ENCODE peak calls at places on chromosomes 1 and 21, in ten cellular contexts. E is suprapubic skin, M is body of pancreas, V is tibial nerve, H is heart left ventricle, W is uterus, X is HCT116, Q is IMR-90, S is A549, O is ovary. K is an unnamed sample.

GRCh38 chr1:40475268-40475667 is 1.8 kb upstream of the ZFP69 start:
- DNase-seq in X (no peak), E (no peak), M (no peak), W (no peak), V (no peak), H (no peak), Q (no peak), O (no peak), S (no peak), K (no peak)

GRCh38 chr21:44253832-44254700 is 7.6 kb downstream of the DNMT3L start:
- DNase-seq in W (peak; percentile 3), H (peak; percentile 51), M (no peak), O (peak; percentile 14), S (no peak), E (peak; percentile 71), V (no peak), X (no peak), Q (no peak), K (peak; percentile 57)

GRCh38 chr1:147849097-147849873 is 53.3 kb upstream of the GJA8 start:
- DNase-seq in V (no peak), W (no peak), E (no peak), S (no peak), O (no peak), H (no peak), X (no peak), Q (peak; percentile 30), M (no peak), K (no peak)

GRCh38 chr1:2392071-2392442 is 416 bp downstream of the RER1 start:
- DNase-seq in H (no peak), Q (no peak), X (no peak), W (no peak), M (no peak), O (no peak), V (no peak), E (no peak), S (no peak), K (no peak)

GRCh38 chr1:238895911-238896310 is 490.5 kb upstream of the CHRM3 start:
- DNase-seq in E (no peak), W (no peak), Q (no peak), X (no peak), S (no peak), V (no peak), O (no peak), H (no peak), M (no peak), K (no peak)

GRCh38 chr1:230236301-230236700 is 169.3 kb downstream of the GALNT2 start:
- DNase-seq in V (no peak), M (no peak), S (no peak), O (no peak), H (no peak), X (no peak), E (no peak), W (no peak), Q (no peak), K (no peak)

GRCh38 chr1:229342902-229343587 is at the start of gene CCSAP:
- DNase-seq in S (peak; percentile 44), H (peak; percentile 81), X (no peak), Q (peak; percentile 38), W (peak; percentile 26), E (no peak), O (peak; percentile 51), M (peak; percentile 56), V (peak; percentile 23), K (peak; percentile 90)

GRCh38 chr1:106912146-106912545 is 144.3 kb upstream of the PRMT6 start:
- DNase-seq in Q (no peak), E (no peak), W (no peak), M (no peak), O (no peak), S (no peak), X (no peak), V (no peak), H (no peak), K (no peak)

GRCh38 chr1:246681822-246682221 is 42.4 kb upstream of the SCCPDH start:
- DNase-seq in H (peak; percentile 79), X (no peak), S (no peak), E (no peak), W (no peak), Q (no peak), M (no peak), V (no peak), O (no peak), K (no peak)

GRCh38 chr1:97603218-97603617 is 317.6 kb downstream of the DPYD start:
- DNase-seq in X (no peak), V (no peak), M (no peak), Q (no peak), O (no peak), H (no peak), S (no peak), E (no peak), W (no peak), K (no peak)

GRCh38 chr1:18072066-18072465 is 35.5 kb upstream of the IGSF21 start:
- DNase-seq in W (no peak), X (no peak), H (no peak), E (no peak), Q (no peak), V (no peak), S (no peak), O (no peak), M (no peak), K (no peak)

GRCh38 chr1:53550201-53550741 is 91.1 kb downstream of the DMRTB1 start:
- DNase-seq in O (peak; percentile 6), M (peak; percentile 5), H (peak; percentile 12), V (peak; percentile 32), E (peak; percentile 37), X (no peak), Q (peak; percentile 51), W (peak; percentile 34), S (no peak), K (no peak)

GRCh38 chr1:226708342-226708780 is 30.7 kb downstream of the ITPKB start:
- DNase-seq in X (no peak), Q (peak; percentile 92), O (peak; percentile 31), S (no peak), M (no peak), W (peak; percentile 72), V (peak; percentile 61), E (no peak), H (no peak), K (no peak)

GRCh38 chr21:45408811-45409261 is 3.9 kb downstream of the COL18A1 start:
- DNase-seq in V (no peak), O (peak; percentile 33), Q (no peak), H (peak; percentile 62), E (no peak), X (no peak), S (no peak), M (no peak), W (no peak), K (no peak)

GRCh38 chr1:31934706-31935629 is 3.2 kb downstream of the PTP4A2 start:
- DNase-seq in H (no peak), V (no peak), Q (peak; percentile 70), X (no peak), W (no peak), M (no peak), O (no peak), E (no peak), S (peak; percentile 40), K (peak; percentile 72)
- H3K4me3 ChIP-seq in H (peak overlapping the region; percentile 74), V (no peak overlapping the region), Q (peak overlapping the region; percentile 2), X (peak overlapping the region; percentile 92), W (no peak overlapping the region), M (no peak overlapping the region), O (peak overlapping the region; percentile 10), E (peak overlapping the region; percentile 82), S (peak overlapping the region; percentile 83), K (no peak overlapping the region)

DNA sequence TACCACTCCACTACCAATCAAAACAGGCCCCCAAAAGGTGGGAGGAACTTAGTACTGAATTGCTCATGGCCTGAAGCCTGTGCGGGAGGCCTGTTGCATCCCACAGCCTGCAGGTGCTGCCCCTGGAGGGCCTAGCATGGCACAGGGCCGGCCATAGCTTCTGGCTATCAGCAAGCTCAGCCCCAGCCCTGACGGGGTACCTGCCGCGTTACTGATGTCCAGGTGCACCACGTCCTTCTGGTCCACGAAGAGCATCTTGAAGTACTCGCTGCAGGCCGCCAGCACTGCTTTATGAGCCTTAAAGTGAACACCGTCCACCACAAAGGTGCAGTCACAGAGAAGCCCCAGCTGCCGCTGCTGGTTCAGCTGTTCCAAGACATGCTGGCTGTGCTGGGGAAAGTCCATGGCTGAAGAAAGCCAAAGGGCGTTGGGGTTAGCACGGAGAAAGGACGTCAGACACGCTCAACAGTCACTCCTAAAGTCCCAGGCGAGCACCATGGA is 27.8 kb downstream of the ZBTB17 start:
- DNase-seq in H (no peak), Q (no peak), W (no peak), E (no peak), O (peak; percentile 37), M (no peak), X (no peak), S (no peak), V (no peak), K (peak; percentile 84)
- TF ChIP-seq CTCF in H (no peak), Q (no peak), W (no peak), E (no peak), O (no peak), M (no peak), X (no peak), S (no peak), V (no peak), K (no peak)

GRCh38 chr1:248837794-248838356 is at the start of gene ZNF672:
- DNase-seq in H (peak; percentile 99), W (peak; percentile 99), S (peak; percentile 97), E (peak; percentile 99), M (peak; percentile 99), X (peak; percentile 92), O (peak; percentile 99), V (peak; percentile 95), Q (peak; percentile 97), K (peak; percentile 98)
- TF ChIP-seq POLR2A in H (peak; percentile 57), W (peak; percentile 81), S (peak; percentile 87), E (peak; percentile 67), M (peak; percentile 96), X (peak; percentile 95), O (peak; percentile 90), V (no peak), Q (no peak), K (no peak)

GRCh38 chr1:8706995-8707396 is 110.4 kb downstream of the RERE start:
- DNase-seq in E (no peak), O (no peak), Q (peak; percentile 32), V (no peak), M (no peak), W (no peak), X (no peak), H (no peak), S (peak; percentile 30), K (no peak)
- H3K4me3 ChIP-seq in E (no peak overlapping the region), O (no peak overlapping the region), Q (no peak overlapping the region), V (no peak overlapping the region), M (no peak overlapping the region), W (no peak overlapping the region), X (no peak overlapping the region), H (no peak overlapping the region), S (no peak overlapping the region), K (no peak overlapping the region)

DNA sequence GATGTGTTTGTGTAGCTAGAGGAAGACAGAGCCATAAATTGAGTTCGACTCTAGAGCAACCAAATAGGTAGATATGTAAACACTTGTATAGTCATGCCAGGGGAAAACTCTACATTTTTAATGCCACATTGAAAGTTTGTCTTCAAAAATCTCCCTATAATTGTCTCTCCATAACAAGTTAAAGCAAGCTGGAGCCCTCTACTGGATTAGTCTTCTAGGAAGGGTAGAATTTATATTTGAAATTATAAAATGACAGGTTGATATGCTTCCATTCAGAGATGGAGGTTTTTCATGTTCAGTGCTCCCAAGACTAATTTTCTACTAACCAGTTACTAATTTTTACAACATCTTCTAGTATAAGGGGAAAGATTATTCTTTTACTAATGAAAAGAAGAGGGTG is 13.1 kb upstream of the COL24A1 start:
- DNase-seq in V (no peak), H (no peak), Q (peak; percentile 36), E (no peak), M (no peak), S (no peak), O (no peak), W (no peak), X (no peak), K (no peak)
- TF ChIP-seq CTCF in V (no peak), H (no peak), Q (peak; percentile 56), E (no peak), M (no peak), S (no peak), O (no peak), W (no peak), X (peak; percentile 30), K (no peak)

GRCh38 chr1:23368562-23369334 is 888 bp downstream of the ZNF436 start:
- DNase-seq in Q (peak; percentile 90), X (peak; percentile 80), M (peak; percentile 93), W (peak; percentile 88), O (peak; percentile 91), E (peak; percentile 96), S (peak; percentile 86), H (peak; percentile 95), V (peak; percentile 88), K (peak; percentile 98)
- TF ChIP-seq POLR2A in Q (peak; percentile 72), X (peak; percentile 83), M (peak; percentile 80), W (peak; percentile 90), O (peak; percentile 97), E (no peak), S (peak; percentile 55), H (peak; percentile 92), V (peak; percentile 93), K (peak; percentile 70)